ENCODE peak calls at places on chromosomes 3 and 15, in five cellular contexts. D, C, K, M and F are unnamed samples.

GRCh38 chr15:94542391-94542790 is 311.0 kb downstream of the MCTP2 start:
- DNase-seq in C (no peak), K (no peak), M (no peak), D (no peak), F (no peak)

GRCh38 chr3:13706451-13706850 is 157.5 kb downstream of the FBLN2 start:
- DNase-seq in D (no peak), M (peak), C (peak), K (no peak), F (no peak)

GRCh38 chr15:48343865-48344264 is 12.6 kb downstream of the DUT start:
- DNase-seq in C (no peak), D (no peak), K (no peak), M (no peak), F (no peak)

GRCh38 chr3:5006755-5007202 is 27.5 kb downstream of the BHLHE40 start:
- DNase-seq in C (no peak), K (no peak), D (no peak), M (no peak), F (no peak)

GRCh38 chr3:133583396-133583795 is 9.9 kb downstream of the CDV3 start:
- DNase-seq in M (no peak), K (no peak), C (no peak), D (no peak), F (no peak)

GRCh38 chr15:20352241-20353200 is 189.1 kb downstream of the GOLGA6L6 start:
- DNase-seq in D (no peak), M (peak), K (no peak), C (no peak), F (no peak)

GRCh38 chr3:193572426-193572908 is 17.8 kb upstream of the ATP13A4 start:
- DNase-seq in D (no peak), M (peak), K (peak), C (peak), F (peak)

GRCh38 chr3:159672728-159673471 is 315.7 kb upstream of the IL12A start:
- DNase-seq in K (peak), M (no peak), C (no peak), D (no peak), F (peak)

GRCh38 chr15:78455749-78456148 is 17.7 kb downstream of the IREB2 start:
- DNase-seq in M (no peak), D (no peak), K (peak), C (no peak), F (no peak)

GRCh38 chr3:188584162-188584529 is 430.2 kb downstream of the LPP start:
- DNase-seq in C (no peak), D (no peak), K (peak), M (no peak), F (peak)

GRCh38 chr15:94610069-94610863 is 378.9 kb downstream of the MCTP2 start:
- DNase-seq in M (no peak), K (no peak), C (no peak), D (no peak), F (no peak)

GRCh38 chr3:154799801-154800200 is 280.3 kb upstream of the MME start:
- DNase-seq in D (no peak), K (peak), C (no peak), M (no peak), F (peak)

GRCh38 chr15:68924866-68925599 is 5.3 kb upstream of the SPESP1 start:
- DNase-seq in C (peak), M (peak), K (peak), D (peak), F (peak)

GRCh38 chr15:31314380-31314779 is 12.3 kb upstream of the KLF13 start:
- DNase-seq in K (no peak), M (no peak), D (no peak), C (no peak), F (no peak)

DNA sequence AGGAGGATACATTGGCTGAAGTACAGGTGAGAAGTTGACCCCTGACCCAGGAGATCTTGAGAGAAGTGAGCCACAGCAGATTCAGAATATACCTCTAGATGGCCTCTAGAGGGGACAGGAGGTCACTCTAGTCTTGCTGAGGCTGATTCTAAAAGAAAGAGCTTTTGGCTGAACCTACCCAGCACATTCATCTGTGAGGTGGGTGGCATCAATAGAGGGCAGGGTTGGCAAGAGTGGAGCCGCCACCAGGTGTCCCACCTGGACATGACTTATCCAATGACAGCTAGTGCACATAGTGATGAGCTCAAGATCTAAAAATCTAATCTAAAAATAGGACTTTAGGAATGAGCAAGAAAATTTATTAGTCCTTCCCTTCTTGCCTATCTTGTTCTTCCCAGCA is 51.6 kb downstream of the CYP19A1 start:
- DNase-seq in D (no peak), M (no peak), K (no peak), C (no peak), F (no peak)
- TF ChIP-seq CTCF in D (no peak), M (peak), K (peak), C (peak), F (no peak)

DNA sequence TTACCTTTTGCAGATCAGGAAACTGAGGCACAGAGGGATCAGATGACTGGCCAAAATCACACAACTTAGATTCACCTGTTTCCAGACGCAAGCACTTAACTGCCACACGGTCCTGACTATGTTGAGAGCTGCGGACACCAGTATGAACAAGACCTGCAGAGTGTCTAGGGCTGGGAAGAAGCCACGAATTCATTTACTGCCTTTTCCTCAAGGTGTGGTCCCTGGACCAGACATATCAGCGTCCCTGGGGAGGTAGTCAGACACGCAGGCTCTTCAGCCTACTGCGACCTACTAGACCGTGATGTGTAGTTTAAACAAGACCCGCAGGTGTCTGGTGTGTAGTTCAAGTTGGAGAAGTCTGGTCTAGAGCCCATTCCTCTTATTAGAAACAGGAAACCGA is 541 bp upstream of the SLC6A11 start:
- DNase-seq in K (no peak), D (peak), M (no peak), C (no peak), F (no peak)
- H3K4me3 ChIP-seq in K (no peak), D (no peak), M (no peak), C (peak), F (no peak)

GRCh38 chr3:111923821-111924220 is 55.0 kb upstream of the ABHD10 start:
- DNase-seq in C (no peak), K (no peak), D (no peak), M (no peak), F (no peak)

GRCh38 chr3:111923095-111923771 is 55.6 kb upstream of the ABHD10 start:
- DNase-seq in D (no peak), K (no peak), C (no peak), M (no peak), F (peak)

GRCh38 chr3:111917300-111917699 is 58.2 kb downstream of the PHLDB2 start:
- DNase-seq in C (no peak), K (no peak), D (no peak), M (no peak), F (peak)

GRCh38 chr3:111915905-111916304 is 56.8 kb downstream of the PHLDB2 start:
- DNase-seq in D (no peak), M (no peak), K (no peak), C (no peak), F (no peak)

DNA sequence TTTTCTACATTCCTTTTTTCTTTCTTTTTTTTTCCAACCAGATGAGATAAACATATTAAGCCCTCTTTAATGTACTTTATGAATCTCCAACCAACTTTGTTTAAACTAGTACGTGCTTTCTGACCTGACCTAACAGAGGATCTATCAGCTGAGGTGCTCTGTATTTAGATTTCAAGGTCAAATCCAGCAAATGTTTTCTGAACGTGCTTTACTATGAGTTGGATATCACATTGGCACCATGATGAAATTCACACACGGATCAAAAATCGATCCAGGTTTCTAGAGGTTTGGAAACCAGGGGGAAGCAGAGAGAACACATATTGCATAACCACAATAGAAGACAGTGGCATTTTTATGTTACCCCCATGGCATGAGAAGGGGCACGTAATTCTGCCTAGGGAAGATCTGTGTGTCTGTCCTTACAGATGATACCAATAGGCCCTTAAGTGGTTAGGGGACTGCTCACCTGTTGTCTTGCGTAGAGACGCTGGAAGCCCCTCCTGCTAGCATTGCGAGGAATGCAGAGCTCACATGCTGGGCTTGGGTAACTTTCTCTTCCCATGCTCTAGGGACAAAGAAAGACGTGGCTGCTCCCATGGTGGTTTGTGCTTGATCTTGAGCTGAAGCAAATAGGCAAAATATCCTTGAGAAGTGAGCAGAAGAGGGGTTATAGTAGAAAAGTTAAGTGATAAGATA is 59.3 kb upstream of the ABHD10 start:
- DNase-seq in M (no peak), C (no peak), K (no peak), D (no peak), F (no peak)
- TF ChIP-seq CTCF in M (no peak), C (no peak), K (no peak), D (no peak), F (no peak)

GRCh38 chr3:143004823-143005222 is 3.5 kb downstream of the U2SURP start:
- DNase-seq in C (no peak), M (no peak), D (no peak), K (no peak), F (no peak)
- H3K4me3 ChIP-seq in C (no peak), M (no peak), D (no peak), K (no peak), F (no peak)

GRCh38 chr3:37024092-37024491 is 30.8 kb downstream of the MLH1 start:
- DNase-seq in D (no peak), K (peak), C (no peak), M (no peak), F (peak)
- TF ChIP-seq CTCF in D (no peak), K (peak), C (no peak), M (peak), F (no peak)

GRCh38 chr3:58337190-58337589 is 4.5 kb downstream of the PXK start:
- DNase-seq in C (no peak), K (no peak), M (no peak), D (no peak), F (no peak)

GRCh38 chr3:58336135-58336882 is 3.6 kb downstream of the PXK start:
- DNase-seq in C (no peak), D (no peak), K (peak), M (no peak), F (peak)

GRCh38 chr3:58342676-58343075 is 10.0 kb downstream of the PXK start:
- DNase-seq in D (no peak), C (no peak), M (no peak), K (no peak), F (no peak)

GRCh38 chr3:58341376-58341775 is 8.7 kb downstream of the PXK start:
- DNase-seq in C (no peak), D (no peak), K (peak), M (no peak), F (peak)

GRCh38 chr3:58340594-58341244 is 8.0 kb downstream of the PXK start:
- DNase-seq in C (no peak), D (no peak), K (no peak), M (no peak), F (no peak)
- H3K4me3 ChIP-seq in C (no peak), D (no peak), K (no peak), M (no peak), F (no peak)

GRCh38 chr3:39126532-39127071 is 19.1 kb downstream of the TTC21A start:
- DNase-seq in M (peak), C (no peak), D (no peak), K (peak), F (peak)
- TF ChIP-seq CTCF in M (peak), C (peak), D (peak), K (peak), F (peak)